ENCODE peak calls at places on chromosomes 7 and 10, in seven cellular contexts. J, S, I, Z, H, W and R are unnamed samples.

GRCh38 chr7:37287093-37287492 is 161.6 kb downstream of the ELMO1 start:
- DNase-seq in Z (no peak), J (no peak), S (no peak), H (no peak), I (no peak), W (peak), R (no peak)

GRCh38 chr7:84508569-84508968 is 314.0 kb upstream of the SEMA3A start:
- DNase-seq in Z (no peak), H (no peak), W (no peak), I (no peak), J (no peak), S (no peak), R (no peak)

GRCh38 chr10:36608251-36608650 is 517.1 kb upstream of the ANKRD30A start:
- DNase-seq in H (no peak), W (no peak), S (no peak), J (no peak), I (no peak), Z (no peak), R (peak)

GRCh38 chr7:117564627-117565026 is 84.8 kb downstream of the CFTR start:
- DNase-seq in J (no peak), H (no peak), W (no peak), Z (no peak), S (no peak), I (no peak), R (no peak)

GRCh38 chr7:114502454-114503254 is 88.0 kb downstream of the FOXP2 start:
- DNase-seq in I (no peak), J (no peak), Z (no peak), H (peak), W (no peak), S (no peak), R (no peak)

GRCh38 chr7:86454753-86455152 is 189.0 kb upstream of the GRM3 start:
- DNase-seq in I (no peak), Z (no peak), J (no peak), W (no peak), H (no peak), S (no peak), R (no peak)

GRCh38 chr10:29253096-29254029 is 35.5 kb upstream of the LYZL1 start:
- DNase-seq in J (no peak), Z (no peak), I (no peak), H (no peak), S (no peak), W (no peak), R (peak)

GRCh38 chr7:79307376-79307775 is 146.1 kb downstream of the MAGI2 start:
- DNase-seq in I (no peak), Z (no peak), W (no peak), H (no peak), S (no peak), J (no peak), R (no peak)

GRCh38 chr10:62870866-62871265 is 54.7 kb upstream of the EGR2 start:
- DNase-seq in W (no peak), J (no peak), H (no peak), I (no peak), S (no peak), Z (no peak), R (no peak)

GRCh38 chr7:88485811-88486210 is 179.1 kb upstream of the STEAP4 start:
- DNase-seq in Z (no peak), I (no peak), H (no peak), J (no peak), S (no peak), W (no peak), R (no peak)

GRCh38 chr10:60480865-60481563 is 91.3 kb upstream of the ANK3 start:
- DNase-seq in I (no peak), J (no peak), H (no peak), W (no peak), S (peak), Z (no peak), R (peak)

GRCh38 chr10:116094356-116094755 is 178.7 kb downstream of the GFRA1 start:
- DNase-seq in S (no peak), Z (no peak), I (no peak), W (no peak), H (no peak), J (no peak), R (no peak)

GRCh38 chr10:79431422-79431821 is 14.0 kb downstream of the ZCCHC24 start:
- DNase-seq in H (no peak), Z (no peak), J (no peak), W (no peak), S (no peak), I (no peak), R (no peak)

GRCh38 chr10:3008518-3009195 is 58.7 kb upstream of the PFKP start:
- DNase-seq in J (no peak), S (no peak), W (no peak), H (no peak), Z (no peak), I (peak), R (no peak)

GRCh38 chr7:77409739-77410545 is 6.2 kb downstream of the GSAP start:
- DNase-seq in Z (no peak), H (no peak), S (no peak), I (peak), W (no peak), J (peak), R (peak)

GRCh38 chr7:964401-965231 is 10.1 kb upstream of the ADAP1 start:
- DNase-seq in I (peak), W (peak), H (peak), J (peak), Z (no peak), S (no peak), R (peak)

GRCh38 chr10:44352316-44353127 is 32.4 kb downstream of the CXCL12 start:
- DNase-seq in W (no peak), H (no peak), Z (no peak), J (no peak), S (no peak), I (no peak), R (peak)

GRCh38 chr10:28592953-28593352 is 60.0 kb downstream of the WAC start:
- DNase-seq in I (peak), Z (no peak), J (peak), H (no peak), S (no peak), W (no peak), R (peak)

GRCh38 chr10:58267713-58268453 is at the start of gene IPMK:
- DNase-seq in Z (peak), J (peak), W (peak), S (peak), H (peak), I (peak), R (peak)

GRCh38 chr10:77420942-77421523 is 216.6 kb downstream of the KCNMA1 start:
- DNase-seq in H (no peak), Z (no peak), I (no peak), W (no peak), J (no peak), S (no peak), R (no peak)

GRCh38 chr7:65926588-65926987 is 53.7 kb downstream of the VKORC1L1 start:
- DNase-seq in H (no peak), W (no peak), Z (no peak), J (no peak), I (no peak), S (no peak), R (no peak)

GRCh38 chr10:60353519-60354258 is 36.0 kb downstream of the ANK3 start:
- DNase-seq in W (no peak), Z (no peak), I (no peak), H (peak), S (peak), J (no peak), R (no peak)

GRCh38 chr10:101158101-101159058 is 27.3 kb downstream of the TLX1 start:
- DNase-seq in S (no peak), Z (no peak), I (no peak), J (no peak), W (peak), H (no peak), R (peak)

GRCh38 chr7:16647435-16647960 is 1.5 kb downstream of the BZW2 start:
- DNase-seq in Z (no peak), H (peak), W (no peak), S (no peak), I (no peak), J (no peak), R (no peak)

GRCh38 chr10:101219946-101220451 is 9.3 kb downstream of the LBX1 start:
- DNase-seq in W (no peak), J (no peak), I (no peak), S (no peak), H (no peak), Z (no peak), R (no peak)